ENCODE peak calls at places on chromosome X, in eight cellular contexts. B, Y, P, Q, W, H, F and E are unnamed samples.

GRCh38 chrX:30690330-30690729 is 37.1 kb downstream of the GK start:
- DNase-seq in P (no peak), B (no peak), Q (no peak), F (no peak), W (no peak), H (no peak), Y (no peak), E (no peak)

GRCh38 chrX:154398668-154399526 is 720 bp downstream of the RPL10 start:
- DNase-seq in P (peak; percentile 67), B (peak; percentile 93), W (peak; percentile 85), F (peak; percentile 87), Y (peak; percentile 87), Q (no peak), H (peak; percentile 85), E (no peak)

GRCh38 chrX:9267415-9267814 is 197.4 kb upstream of the TBL1X start:
- DNase-seq in P (no peak), Y (no peak), Q (no peak), W (no peak), H (peak; percentile 5), B (no peak), F (no peak), E (no peak)

GRCh38 chrX:1483843-1484637 is 31.3 kb upstream of the ASMTL start:
- DNase-seq in B (no peak), Q (no peak), F (no peak), H (no peak), P (no peak), Y (no peak), W (no peak), E (peak; percentile 33)

GRCh38 chrX:138487866-138488265 is 223.7 kb downstream of the FGF13 start:
- DNase-seq in W (no peak), Y (no peak), P (no peak), Q (no peak), B (no peak), H (no peak), F (no peak), E (no peak)

GRCh38 chrX:133598596-133599334 is 183.5 kb upstream of the GPC4 start:
- DNase-seq in H (no peak), Y (no peak), B (no peak), F (no peak), Q (no peak), W (no peak), P (no peak), E (no peak)

GRCh38 chrX:56661193-56661592 is 67.8 kb upstream of the NBDY start:
- DNase-seq in Q (no peak), B (no peak), Y (no peak), H (no peak), W (no peak), F (no peak), P (no peak), E (no peak)

GRCh38 chrX:146385529-146385928 is 424.0 kb upstream of the CXorf51B start:
- DNase-seq in P (no peak), H (no peak), W (no peak), F (no peak), Q (no peak), B (no peak), Y (no peak), E (no peak)

GRCh38 chrX:77426811-77427210 is 20.4 kb upstream of the FGF16 start:
- DNase-seq in H (no peak), Y (no peak), Q (no peak), W (no peak), F (no peak), P (no peak), B (no peak), E (no peak)

GRCh38 chrX:20477836-20478532 is 211.3 kb upstream of the RPS6KA3 start:
- DNase-seq in Q (no peak), H (no peak), W (no peak), F (no peak), P (no peak), B (no peak), Y (no peak), E (no peak)

GRCh38 chrX:132480581-132481203 is 8.1 kb downstream of the MBNL3 start:
- DNase-seq in H (peak; percentile 34), Q (no peak), W (peak; percentile 53), F (no peak), P (peak; percentile 9), Y (no peak), B (no peak), E (no peak)

GRCh38 chrX:47562615-47563243 is 1.7 kb downstream of the ARAF start:
- DNase-seq in W (no peak), Q (no peak), H (no peak), F (no peak), P (no peak), B (no peak), Y (no peak), E (no peak)

GRCh38 chrX:38868941-38869378 is 67.7 kb downstream of the MID1IP1 start:
- DNase-seq in Q (no peak), H (no peak), F (no peak), P (no peak), Y (no peak), B (no peak), W (no peak), E (no peak)

GRCh38 chrX:43121637-43122036 is 343.7 kb upstream of the PPP1R2C start:
- DNase-seq in W (peak; percentile 27), Q (no peak), F (no peak), Y (no peak), H (no peak), B (no peak), P (no peak), E (no peak)

GRCh38 chrX:3820170-3820569 is 106.7 kb upstream of the PRKX start:
- DNase-seq in Q (no peak), Y (no peak), W (no peak), B (no peak), P (no peak), F (no peak), H (peak; percentile 36), E (no peak)

GRCh38 chrX:25726539-25726938 is 411.6 kb upstream of the MAGEB18 start:
- DNase-seq in Y (no peak), B (no peak), P (no peak), F (no peak), H (peak; percentile 3), Q (no peak), W (no peak), E (no peak)

GRCh38 chrX:153935326-153935851 is 552 bp upstream of the NAA10 start:
- DNase-seq in H (no peak), F (no peak), W (no peak), Q (no peak), B (no peak), Y (no peak), P (no peak), E (no peak)

GRCh38 chrX:19512961-19513360 is 2.3 kb downstream of the MAP3K15 start:
- DNase-seq in W (no peak), B (no peak), Y (no peak), F (no peak), Q (no peak), P (no peak), H (no peak), E (no peak)

GRCh38 chrX:11540532-11541377 is 125.0 kb downstream of the ARHGAP6 start:
- DNase-seq in Q (no peak), Y (peak; percentile 25), W (no peak), P (no peak), H (no peak), F (peak; percentile 18), B (no peak), E (no peak)

GRCh38 chrX:20333672-20334071 is 67.0 kb upstream of the RPS6KA3 start:
- DNase-seq in F (no peak), B (no peak), H (no peak), Q (no peak), W (no peak), P (no peak), Y (no peak), E (no peak)

DNA sequence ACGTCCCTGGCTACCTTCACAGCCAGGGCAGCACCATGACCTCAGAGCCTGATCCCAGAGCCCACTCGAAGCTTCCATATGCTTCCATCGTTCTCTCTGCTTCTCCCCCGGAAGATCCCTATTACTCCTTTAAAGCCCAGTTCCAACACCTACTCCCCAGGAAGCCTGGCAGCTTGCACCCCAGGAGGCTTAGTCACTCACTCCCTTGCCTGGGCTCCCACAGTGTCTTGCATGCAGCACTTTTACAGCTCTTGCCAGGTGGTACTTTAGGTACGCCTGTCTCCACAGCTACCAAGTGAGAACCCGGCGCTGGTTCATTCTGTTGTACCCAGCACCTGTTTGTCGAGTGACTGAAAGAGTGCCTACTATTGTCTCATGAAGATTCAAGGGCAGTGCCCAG is 24.5 kb upstream of the MAMLD1 start:
- DNase-seq in F (no peak), Q (no peak), W (no peak), H (no peak), B (no peak), P (no peak), Y (no peak), E (no peak)
- H3K36me3 ChIP-seq in F (no peaks in the 10 kb centered on the region), Q (no peaks in the 10 kb centered on the region), W (no peaks in the 10 kb centered on the region), H (no peaks in the 10 kb centered on the region), B (no peaks in the 10 kb centered on the region), P (no peaks in the 10 kb centered on the region), Y (no peaks in the 10 kb centered on the region), E (no peaks in the 10 kb centered on the region)

GRCh38 chrX:124619710-124620109 is 273.3 kb downstream of the SH2D1A start:
- DNase-seq in H (no peak), B (no peak), W (no peak), Y (no peak), F (no peak), Q (no peak), P (no peak), E (no peak)
- H3K27ac ChIP-seq in H (no peak overlapping the region), B (no peak overlapping the region), W (no peak overlapping the region), Y (no peak overlapping the region), F (no peak overlapping the region), Q (no peak overlapping the region), P (no peak overlapping the region), E (no peak overlapping the region)

GRCh38 chrX:40661489-40661888 is 14.1 kb upstream of the CXorf38 start:
- DNase-seq in F (no peak), B (no peak), Q (no peak), W (no peak), Y (no peak), P (no peak), H (no peak), E (no peak)
- H3K36me3 ChIP-seq in F (peaks cover 20% of the 10 kb centered on the region), B (no peaks in the 10 kb centered on the region), Q (peaks cover 9% of the 10 kb centered on the region), W (no peaks in the 10 kb centered on the region), Y (peaks cover 64% of the 10 kb centered on the region), P (peaks cover 20% of the 10 kb centered on the region), H (no peaks in the 10 kb centered on the region), E (peaks cover 9% of the 10 kb centered on the region)

DNA sequence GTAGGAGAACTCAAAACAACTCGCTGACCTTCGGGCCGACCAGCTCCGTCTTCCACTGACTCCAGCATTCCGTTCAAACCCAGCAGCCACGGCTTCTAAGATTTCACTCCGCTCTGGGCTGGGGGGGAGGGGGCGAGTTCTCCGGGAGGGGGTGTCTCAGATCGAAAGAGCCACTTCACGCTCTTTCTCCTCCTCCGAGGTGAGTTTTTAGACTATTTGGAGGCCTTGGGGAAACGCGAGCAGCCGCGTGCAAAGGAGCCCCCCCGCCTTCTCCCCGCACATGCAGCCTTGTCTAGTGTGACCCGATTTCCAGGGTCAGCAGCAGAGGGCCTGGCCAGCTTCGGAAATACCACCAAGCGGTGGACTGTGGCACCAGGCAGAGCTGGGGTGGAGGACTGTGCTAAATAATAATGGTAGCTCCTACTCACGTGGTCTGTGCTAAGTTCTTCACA is 79.2 kb upstream of the BCOR start:
- DNase-seq in W (no peak), H (peak; percentile 48), Y (no peak), F (peak; percentile 27), Q (no peak), B (no peak), P (peak; percentile 34), E (peak; percentile 67)
- H3K27ac ChIP-seq in W (peak overlapping the region; percentile 98), H (peak overlapping the region; percentile 99), Y (peak overlapping the region; percentile 97), F (peak overlapping the region; percentile 94), Q (peak overlapping the region; percentile 98), B (peak overlapping the region; percentile 97), P (peak overlapping the region; percentile 89), E (peak overlapping the region; percentile 89)